ENCODE peak calls at places on chromosome 6, in seven cellular contexts. U is CD8-positive, alpha-beta memory T cell; W is heart right ventricle; D is pancreas; T is HepG2; J is left lung; C is body of pancreas. B is an unnamed sample.

GRCh38 chr6:133187114-133187513 is 54.0 kb upstream of the EYA4 start:
- DNase-seq in U (no peak), W (no peak), D (no peak), T (no peak), J (no peak), C (no peak), B (no peak)

GRCh38 chr6:30211899-30212298 is 1.3 kb downstream of the TRIM26 start:
- DNase-seq in U (no peak), W (no peak), D (no peak), T (no peak), J (no peak), C (no peak), B (no peak)

GRCh38 chr6:168388641-168389633 is 52.0 kb upstream of the SMOC2 start:
- DNase-seq in U (no peak), W (no peak), D (peak; percentile 65), T (peak; percentile 40), J (no peak), C (peak; percentile 71), B (no peak)

GRCh38 chr6:169775321-169775720 is 23.9 kb downstream of the ERMARD start:
- DNase-seq in U (no peak), W (no peak), D (no peak), T (no peak), J (no peak), C (no peak), B (no peak)

GRCh38 chr6:94323853-94324252 is 904.5 kb upstream of the EPHA7 start:
- DNase-seq in U (no peak), W (no peak), D (no peak), T (no peak), J (no peak), C (no peak), B (no peak)

GRCh38 chr6:132070356-132070755 is 119.2 kb upstream of the CCN2 start:
- DNase-seq in U (no peak), W (no peak), D (no peak), T (no peak), J (no peak), C (no peak), B (no peak)

GRCh38 chr6:147203311-147204059 is 732 bp upstream of the STXBP5 start:
- DNase-seq in U (peak; percentile 82), W (peak; percentile 43), D (peak; percentile 83), T (peak; percentile 49), J (peak; percentile 73), C (peak; percentile 85), B (peak; percentile 65)

GRCh38 chr6:7765575-7766325 is 39.9 kb downstream of the BMP6 start:
- DNase-seq in U (no peak), W (no peak), D (no peak), T (no peak), J (no peak), C (no peak), B (no peak)

GRCh38 chr6:43748765-43749164 is 21.2 kb upstream of the VEGFA start:
- DNase-seq in U (no peak), W (no peak), D (no peak), T (no peak), J (no peak), C (no peak), B (no peak)

GRCh38 chr6:81026041-81026553 is 726.4 kb downstream of the TENT5A start:
- DNase-seq in U (no peak), W (no peak), D (no peak), T (no peak), J (no peak), C (no peak), B (no peak)

DNA sequence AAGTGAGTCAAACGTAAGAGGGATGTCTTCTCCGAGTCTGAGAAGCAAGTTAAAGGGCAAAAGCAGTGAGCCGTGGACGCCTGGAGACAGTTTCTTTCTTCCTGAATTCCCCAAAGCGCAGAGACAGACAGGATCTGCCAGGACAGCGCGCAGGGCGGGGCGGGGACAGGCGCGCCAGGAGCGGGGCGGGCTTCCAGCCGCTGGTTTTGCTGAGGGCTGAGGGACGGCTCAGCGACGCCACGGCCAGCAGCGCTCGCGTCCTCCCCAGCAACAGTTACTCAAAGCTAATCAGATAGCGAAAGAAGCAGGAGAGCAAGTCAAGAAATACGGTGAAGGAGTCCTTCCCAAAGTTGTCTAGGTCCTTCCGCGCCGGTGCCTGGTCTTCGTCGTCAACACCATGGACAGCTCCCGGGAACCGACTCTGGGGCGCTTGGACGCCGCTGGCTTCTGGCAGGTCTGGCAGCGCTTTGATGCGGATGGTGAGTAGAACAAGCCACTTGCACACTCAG is at the start of gene SCGN:
- DNase-seq in U (no peak), W (peak; percentile 68), D (peak; percentile 77), T (peak; percentile 55), J (peak; percentile 61), C (peak; percentile 83), B (peak; percentile 77)
- H3K4me3 ChIP-seq in U (no peak within 1 kb of the TSS), W (no peak within 1 kb of the TSS), D (no peak within 1 kb of the TSS), T (peak within 1 kb of the TSS; percentile 27), J (no peak within 1 kb of the TSS), C (no peak within 1 kb of the TSS), B (no peak within 1 kb of the TSS)

GRCh38 chr6:84768442-84769174 is 4.2 kb upstream of the TBX18 start:
- DNase-seq in U (no peak), W (no peak), D (no peak), T (no peak), J (no peak), C (no peak), B (no peak)

GRCh38 chr6:84766118-84766683 is 1.8 kb upstream of the TBX18 start:
- DNase-seq in U (no peak), W (no peak), D (no peak), T (no peak), J (no peak), C (no peak), B (no peak)

GRCh38 chr6:84769247-84769646 is 4.8 kb upstream of the TBX18 start:
- DNase-seq in U (no peak), W (no peak), D (no peak), T (no peak), J (no peak), C (no peak), B (no peak)

GRCh38 chr6:84766796-84767590 is 2.6 kb upstream of the TBX18 start:
- DNase-seq in U (no peak), W (no peak), D (no peak), T (no peak), J (no peak), C (no peak), B (no peak)

DNA sequence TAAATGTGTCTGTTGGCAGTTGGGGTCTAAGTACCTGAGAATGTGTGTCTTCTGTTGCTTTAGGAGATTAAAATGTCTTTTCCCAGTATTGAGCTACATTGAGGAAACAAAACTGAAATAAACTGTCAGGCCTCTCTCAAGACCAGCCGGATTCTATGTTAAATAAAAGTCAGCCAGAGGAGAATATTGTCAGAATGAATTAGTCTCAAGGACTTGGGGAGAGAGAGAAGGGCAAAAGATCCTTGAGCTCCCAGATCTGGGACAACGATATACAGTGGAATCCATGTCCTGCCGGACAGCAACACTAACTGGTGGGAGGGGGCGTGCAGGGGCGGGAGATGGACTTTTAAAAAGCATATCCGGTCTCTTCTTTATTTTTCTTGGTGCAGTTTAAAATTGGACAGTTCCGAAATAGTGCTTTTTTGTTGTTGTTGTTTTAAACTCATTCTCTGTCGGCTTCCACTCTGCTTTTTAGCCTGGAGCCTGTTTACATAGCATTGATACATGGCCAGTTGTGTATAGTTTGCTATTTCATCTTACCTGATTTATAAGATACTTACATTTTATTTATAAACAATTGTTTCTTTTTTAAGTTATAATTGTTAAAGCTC is 3.3 kb upstream of the TBX18 start:
- DNase-seq in U (no peak), W (no peak), D (no peak), T (no peak), J (no peak), C (no peak), B (no peak)
- H3K4me3 ChIP-seq in U (no peak overlapping the region), W (peak overlapping the region; percentile 45), D (no peak overlapping the region), T (no peak overlapping the region), J (no peak overlapping the region), C (no peak overlapping the region), B (no peak overlapping the region)

GRCh38 chr6:110476046-110476849 is at the start of gene SLC22A16:
- DNase-seq in U (no peak), W (no peak), D (no peak), T (no peak), J (no peak), C (peak; percentile 9), B (no peak)
- H3K4me3 ChIP-seq in U (no peak within 1 kb of the TSS), W (peak within 1 kb of the TSS; percentile 42), D (peak within 1 kb of the TSS; percentile 7), T (no peak within 1 kb of the TSS), J (peak within 1 kb of the TSS; percentile 49), C (no peak within 1 kb of the TSS), B (peak within 1 kb of the TSS; percentile 48)

GRCh38 chr6:57177545-57178225 is 5.6 kb downstream of the BAG2 start:
- DNase-seq in U (no peak), W (peak; percentile 58), D (no peak), T (no peak), J (no peak), C (peak; percentile 11), B (no peak)
- H3K4me3 ChIP-seq in U (no peak overlapping the region), W (peak overlapping the region; percentile 32), D (no peak overlapping the region), T (no peak overlapping the region), J (no peak overlapping the region), C (no peak overlapping the region), B (no peak overlapping the region)